ENCODE peak calls at places on chromosome 17, in five cellular contexts. E is upper lobe of right lung, G is RWPE2, Y is choroid plexus epithelial cell, L is cardiac fibroblast. J is an unnamed sample.

GRCh38 chr17:39717660-39718059 is 12.7 kb downstream of the MIEN1 start:
- DNase-seq in E (no peak), G (no peak), Y (no peak), L (no peak), J (no peak)

GRCh38 chr17:83186226-83186625 is 106.8 kb downstream of the METRNL start:
- DNase-seq in E (no peak), G (peak; percentile 40), Y (no peak), L (no peak), J (no peak)

GRCh38 chr17:42779304-42779941 is 987 bp upstream of the WNK4 start:
- DNase-seq in E (peak; percentile 31), G (no peak), Y (no peak), L (no peak), J (no peak)

GRCh38 chr17:27457405-27457730 is 1.1 kb downstream of the KSR1 start:
- DNase-seq in E (no peak), G (no peak), Y (no peak), L (no peak), J (no peak)

GRCh38 chr17:38883592-38884526 is 14.0 kb downstream of the LASP1 start:
- DNase-seq in E (no peak), G (no peak), Y (peak; percentile 51), L (peak; percentile 54), J (peak; percentile 44)

GRCh38 chr17:81519284-81520020 is 6.9 kb upstream of the ACTG1 start:
- DNase-seq in E (peak; percentile 89), G (peak; percentile 73), Y (no peak), L (no peak), J (no peak)

GRCh38 chr17:3679186-3680126 is 10.8 kb downstream of the EMC6 start:
- DNase-seq in E (no peak), G (no peak), Y (no peak), L (no peak), J (no peak)

GRCh38 chr17:36679815-36680467 is 78.6 kb downstream of the MRM1 start:
- DNase-seq in E (no peak), G (no peak), Y (no peak), L (no peak), J (no peak)

GRCh38 chr17:65297916-65298315 is 160.7 kb downstream of the RGS9 start:
- DNase-seq in E (no peak), G (no peak), Y (no peak), L (no peak), J (no peak)

GRCh38 chr17:72122002-72122310 is 1.1 kb downstream of the SOX9 start:
- DNase-seq in E (no peak), G (no peak), Y (peak; percentile 40), L (no peak), J (no peak)

GRCh38 chr17:65013613-65014391 is 42.7 kb downstream of the GNA13 start:
- DNase-seq in E (no peak), G (no peak), Y (peak; percentile 93), L (peak; percentile 84), J (no peak)

GRCh38 chr17:43449470-43450202 is 34.1 kb upstream of the DHX8 start:
- DNase-seq in E (no peak), G (no peak), Y (no peak), L (no peak), J (no peak)

GRCh38 chr17:31693433-31694210 is 165.4 kb downstream of the COPRS start:
- DNase-seq in E (no peak), G (no peak), Y (no peak), L (no peak), J (no peak)

GRCh38 chr17:31266042-31266441 is 31.0 kb downstream of the OMG start:
- DNase-seq in E (no peak), G (no peak), Y (peak; percentile 41), L (no peak), J (no peak)

GRCh38 chr17:49508061-49508865 is 13.2 kb downstream of the NGFR start:
- DNase-seq in E (no peak), G (peak; percentile 99), Y (no peak), L (no peak), J (no peak)

GRCh38 chr17:17236295-17237025 is 508 bp downstream of the FLCN start:
- DNase-seq in E (no peak), G (no peak), Y (peak; percentile 28), L (peak; percentile 46), J (no peak)

GRCh38 chr17:17088104-17088485 is 45.8 kb downstream of the MPRIP start:
- DNase-seq in E (peak; percentile 69), G (peak; percentile 26), Y (no peak), L (no peak), J (no peak)

GRCh38 chr17:62629556-62630364 is 2.3 kb downstream of the MRC2 start:
- DNase-seq in E (no peak), G (no peak), Y (no peak), L (no peak), J (no peak)

DNA sequence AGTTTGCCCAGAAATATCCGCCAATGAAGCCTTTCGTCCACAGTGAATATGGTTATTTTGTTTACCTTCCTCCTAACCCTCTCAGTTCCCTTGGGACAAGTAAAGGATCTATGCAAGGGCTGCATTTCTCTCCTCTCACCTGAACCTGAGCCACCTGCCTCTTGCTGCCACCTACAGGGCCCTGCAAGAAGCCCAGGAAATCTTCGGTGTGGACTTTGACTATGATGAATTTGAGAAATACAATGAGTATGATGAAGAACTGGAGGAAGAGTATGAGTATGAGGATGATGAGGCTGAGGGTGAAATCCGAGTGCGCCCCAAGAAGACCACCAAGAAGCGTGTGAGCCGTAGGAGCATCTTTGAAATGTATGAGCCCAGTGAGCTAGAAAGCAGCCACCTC is 14.0 kb downstream of the SUPT6H start:
- DNase-seq in E (no peak), G (no peak), Y (no peak), L (no peak), J (no peak)
- TF ChIP-seq CTCF in E (peak; percentile 8), G (peak; percentile 76), Y (peak; percentile 48), L (peak; percentile 24), J (no peak)

GRCh38 chr17:41522301-41523224 is 3.9 kb upstream of the KRT15 start:
- DNase-seq in E (no peak), G (no peak), Y (no peak), L (no peak), J (no peak)

GRCh38 chr17:41519501-41520224 is 973 bp upstream of the KRT15 start:
- DNase-seq in E (no peak), G (peak; percentile 88), Y (no peak), L (no peak), J (no peak)

GRCh38 chr17:41520821-41521521 is 2.3 kb upstream of the KRT15 start:
- DNase-seq in E (no peak), G (no peak), Y (no peak), L (no peak), J (no peak)

GRCh38 chr17:41523225-41523593 is 4.5 kb upstream of the KRT15 start:
- DNase-seq in E (no peak), G (no peak), Y (no peak), L (no peak), J (no peak)

DNA sequence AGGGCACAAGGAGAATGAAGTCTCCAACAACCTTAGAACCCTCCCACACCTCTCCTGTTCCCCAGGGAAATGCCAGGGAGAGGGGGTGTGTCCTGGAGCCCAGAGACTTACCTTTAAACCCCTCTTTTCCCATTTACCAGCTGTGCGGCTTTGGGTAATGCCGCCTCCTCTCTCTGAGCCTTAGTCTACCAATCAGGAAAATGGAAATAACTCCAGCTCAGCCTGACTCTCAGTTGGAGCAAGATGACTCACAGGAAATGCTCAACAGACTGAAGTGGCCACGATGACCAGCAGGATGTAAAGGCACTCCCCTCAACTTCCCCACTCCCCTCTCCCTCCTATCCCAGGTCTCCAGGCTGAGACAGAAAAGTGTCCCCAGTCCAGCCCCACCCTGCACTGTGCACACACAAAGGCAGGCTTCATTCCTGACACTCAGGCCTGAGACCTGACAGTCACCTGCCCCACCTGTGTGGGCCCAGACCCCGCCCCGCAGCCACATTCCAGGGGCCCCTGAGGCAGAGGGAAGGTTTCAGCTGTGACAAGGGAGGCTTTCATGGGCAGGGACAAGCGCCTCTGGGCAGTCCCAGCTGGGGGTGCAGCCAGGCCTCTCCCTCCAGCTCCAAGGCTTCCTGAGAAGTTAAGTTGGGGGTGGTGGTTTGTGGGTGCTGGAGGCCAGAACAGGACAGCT is 3.0 kb upstream of the KRT15 start:
- DNase-seq in E (peak; percentile 90), G (no peak), Y (peak; percentile 86), L (peak; percentile 90), J (no peak)
- TF ChIP-seq CTCF in E (no peak), G (peak; percentile 5), Y (peak; percentile 20), L (peak; percentile 17), J (no peak)

GRCh38 chr17:9465216-9465921 is 110.3 kb downstream of the STX8 start:
- DNase-seq in E (no peak), G (no peak), Y (peak; percentile 83), L (peak; percentile 93), J (no peak)
- TF ChIP-seq CTCF in E (no peak), G (no peak), Y (peak; percentile 58), L (peak; percentile 42), J (no peak)

GRCh38 chr17:76869209-76869877 is 1.1 kb downstream of the MGAT5B start:
- DNase-seq in E (no peak), G (no peak), Y (no peak), L (no peak), J (no peak)

GRCh38 chr17:76866774-76867577 is 1.2 kb upstream of the MGAT5B start:
- DNase-seq in E (no peak), G (no peak), Y (peak; percentile 56), L (peak; percentile 59), J (no peak)

GRCh38 chr17:76867578-76868175 is 527 bp upstream of the MGAT5B start:
- DNase-seq in E (no peak), G (no peak), Y (peak; percentile 75), L (peak; percentile 64), J (no peak)

GRCh38 chr17:76868669-76869208 is 535 bp downstream of the MGAT5B start:
- DNase-seq in E (no peak), G (no peak), Y (no peak), L (no peak), J (no peak)

DNA sequence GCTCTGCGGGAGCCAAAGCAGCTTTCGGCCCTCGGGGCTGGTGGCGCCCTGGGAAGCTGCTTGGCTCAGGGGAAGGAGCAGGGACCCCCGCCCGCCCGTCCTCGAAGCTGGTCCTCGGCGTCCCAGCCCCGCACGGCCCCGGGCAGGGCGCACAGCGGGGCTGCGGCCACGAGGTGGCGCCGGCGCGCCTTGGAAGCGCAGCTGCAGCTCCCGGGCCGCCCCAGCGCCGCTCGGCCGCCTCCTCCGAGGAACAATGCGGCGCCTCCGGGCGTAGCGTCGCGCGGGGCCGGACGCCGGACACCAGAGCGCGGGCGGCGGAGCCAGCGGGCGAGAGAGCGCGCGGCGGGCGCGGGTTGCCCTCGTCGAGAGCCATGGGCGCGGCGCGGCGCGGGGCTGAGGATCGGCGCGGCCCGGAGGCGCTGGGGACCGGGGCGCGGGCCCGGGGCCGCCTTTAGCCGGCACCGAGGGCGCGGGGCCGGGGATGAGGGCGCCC is at the start of gene MGAT5B:
- DNase-seq in E (peak; percentile 91), G (no peak), Y (peak; percentile 77), L (peak; percentile 80), J (peak; percentile 92)
- TF ChIP-seq CTCF in E (peak; percentile 72), G (peak; percentile 98), Y (peak; percentile 46), L (peak; percentile 2), J (peak; percentile 88)